ENCODE peak calls at places on chromosomes 12 and 14, in seven cellular contexts. Z is H9, O is IMR-90, I is mesenchymal stem cell, V is neuronal stem cell, Y is mesendoderm, T is H1. X is an unnamed sample.

GRCh38 chr12:77965790-77966189 is 135.1 kb downstream of the NAV3 start:
- DNase-seq in Z (no peak), O (peak; percentile 17), I (no peak), V (no peak), Y (no peak), T (no peak), X (no peak)

GRCh38 chr12:72272731-72273498 is 745 bp downstream of the TRHDE start:
- DNase-seq in Z (peak; percentile 46), O (peak; percentile 58), I (peak; percentile 80), V (peak; percentile 27), Y (peak; percentile 29), T (peak; percentile 67), X (peak; percentile 28)

GRCh38 chr12:15580431-15580830 is 208.8 kb downstream of the EPS8 start:
- DNase-seq in Z (no peak), O (no peak), I (no peak), V (no peak), Y (no peak), T (no peak), X (no peak)

GRCh38 chr14:91364524-91365270 is 52.9 kb downstream of the CCDC88C start:
- DNase-seq in Z (no peak), O (no peak), I (no peak), V (no peak), Y (no peak), T (no peak), X (no peak)

GRCh38 chr12:59097876-59098275 is 177.6 kb upstream of the LRIG3 start:
- DNase-seq in Z (no peak), O (no peak), I (no peak), V (no peak), Y (no peak), T (no peak), X (no peak)

GRCh38 chr12:52216807-52217206 is 16.2 kb upstream of the KRT7 start:
- DNase-seq in Z (no peak), O (no peak), I (no peak), V (no peak), Y (no peak), T (no peak), X (no peak)

GRCh38 chr12:3987571-3987970 is 114.4 kb upstream of the PARP11 start:
- DNase-seq in Z (no peak), O (no peak), I (no peak), V (no peak), Y (no peak), T (no peak), X (no peak)

GRCh38 chr12:8482446-8483080 is 26.8 kb downstream of the CLEC6A start:
- DNase-seq in Z (no peak), O (no peak), I (no peak), V (no peak), Y (peak; percentile 10), T (no peak), X (no peak)

GRCh38 chr14:31207287-31207745 is 277 bp downstream of the HECTD1 start:
- DNase-seq in Z (no peak), O (no peak), I (no peak), V (no peak), Y (no peak), T (no peak), X (peak; percentile 77)

GRCh38 chr14:76793324-76793723 is 19.4 kb downstream of the ANGEL1 start:
- DNase-seq in Z (no peak), O (no peak), I (no peak), V (no peak), Y (no peak), T (no peak), X (no peak)

GRCh38 chr12:2795291-2796186 is 769 bp downstream of the FKBP4 start:
- DNase-seq in Z (peak; percentile 59), O (peak; percentile 41), I (peak; percentile 70), V (peak; percentile 53), Y (peak; percentile 66), T (peak; percentile 77), X (peak; percentile 35)

GRCh38 chr12:55974308-55974724 is 438 bp downstream of the RAB5B start:
- DNase-seq in Z (no peak), O (peak; percentile 45), I (peak; percentile 70), V (no peak), Y (peak; percentile 88), T (no peak), X (peak; percentile 56)

GRCh38 chr12:113162102-113163029 is 12.8 kb downstream of the CFAP73 start:
- DNase-seq in Z (peak; percentile 67), O (peak; percentile 50), I (peak; percentile 60), V (no peak), Y (peak; percentile 50), T (no peak), X (no peak)

GRCh38 chr14:45680531-45680930 is 427.5 kb upstream of the MIS18BP1 start:
- DNase-seq in Z (no peak), O (no peak), I (no peak), V (no peak), Y (no peak), T (no peak), X (no peak)

GRCh38 chr14:105398726-105399440 is 545 bp downstream of the TEX22 start:
- DNase-seq in Z (peak; percentile 51), O (peak; percentile 11), I (no peak), V (no peak), Y (peak; percentile 42), T (peak; percentile 69), X (peak; percentile 37)

GRCh38 chr14:104897286-104898194 is 27.1 kb upstream of the PLD4 start:
- DNase-seq in Z (peak; percentile 24), O (no peak), I (no peak), V (no peak), Y (no peak), T (no peak), X (no peak)

GRCh38 chr12:132139912-132140311 is 4.2 kb downstream of the DDX51 start:
- DNase-seq in Z (no peak), O (no peak), I (no peak), V (no peak), Y (no peak), T (no peak), X (no peak)

GRCh38 chr14:95185452-95186392 is 28.4 kb upstream of the DICER1 start:
- DNase-seq in Z (no peak), O (peak; percentile 19), I (peak; percentile 76), V (no peak), Y (no peak), T (no peak), X (peak; percentile 28)

GRCh38 chr14:70086685-70087379 is 101.9 kb downstream of the SLC8A3 start:
- DNase-seq in Z (peak; percentile 38), O (peak; percentile 54), I (peak; percentile 13), V (no peak), Y (peak; percentile 46), T (no peak), X (peak; percentile 83)

GRCh38 chr14:61730756-61731373 is 31.4 kb upstream of the SNAPC1 start:
- DNase-seq in Z (no peak), O (no peak), I (no peak), V (no peak), Y (no peak), T (no peak), X (no peak)

GRCh38 chr12:46472893-46473633 is 100.5 kb upstream of the SLC38A2 start:
- DNase-seq in Z (no peak), O (peak; percentile 76), I (peak; percentile 68), V (no peak), Y (no peak), T (no peak), X (no peak)

GRCh38 chr12:46470039-46470627 is 97.6 kb upstream of the SLC38A2 start:
- DNase-seq in Z (no peak), O (no peak), I (no peak), V (no peak), Y (no peak), T (no peak), X (peak; percentile 27)

GRCh38 chr12:46470975-46471374 is 98.4 kb upstream of the SLC38A2 start:
- DNase-seq in Z (no peak), O (peak; percentile 67), I (peak; percentile 37), V (no peak), Y (no peak), T (no peak), X (no peak)

GRCh38 chr12:46472144-46472705 is 99.7 kb upstream of the SLC38A2 start:
- DNase-seq in Z (no peak), O (no peak), I (no peak), V (no peak), Y (no peak), T (no peak), X (no peak)

DNA sequence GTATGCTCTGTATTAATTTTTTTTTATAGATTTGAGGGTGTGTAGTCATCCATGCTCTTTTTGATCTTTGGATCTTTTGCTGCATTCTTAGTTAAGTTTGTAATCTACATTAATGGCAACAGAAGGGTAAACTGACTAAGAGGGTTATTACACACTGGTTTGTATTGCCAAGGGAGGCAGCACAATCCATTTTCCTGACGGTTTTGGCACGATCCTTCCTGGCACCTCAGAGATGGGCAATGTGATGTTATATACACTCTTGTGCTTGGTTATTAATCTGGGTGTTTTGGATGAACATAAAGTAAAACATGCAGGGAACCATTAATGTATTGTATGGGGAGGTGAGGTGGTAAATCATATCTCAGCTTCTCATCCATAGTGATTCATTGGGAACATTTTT is 98.8 kb upstream of the SLC38A2 start:
- DNase-seq in Z (no peak), O (no peak), I (no peak), V (no peak), Y (no peak), T (no peak), X (no peak)
- H3K23ac ChIP-seq in Z (no peak overlapping the region), O (peak overlapping the region; percentile 74), I (no peak overlapping the region), V (no peak overlapping the region), Y (no peak overlapping the region), T (no peak overlapping the region), X (no peak overlapping the region)

DNA sequence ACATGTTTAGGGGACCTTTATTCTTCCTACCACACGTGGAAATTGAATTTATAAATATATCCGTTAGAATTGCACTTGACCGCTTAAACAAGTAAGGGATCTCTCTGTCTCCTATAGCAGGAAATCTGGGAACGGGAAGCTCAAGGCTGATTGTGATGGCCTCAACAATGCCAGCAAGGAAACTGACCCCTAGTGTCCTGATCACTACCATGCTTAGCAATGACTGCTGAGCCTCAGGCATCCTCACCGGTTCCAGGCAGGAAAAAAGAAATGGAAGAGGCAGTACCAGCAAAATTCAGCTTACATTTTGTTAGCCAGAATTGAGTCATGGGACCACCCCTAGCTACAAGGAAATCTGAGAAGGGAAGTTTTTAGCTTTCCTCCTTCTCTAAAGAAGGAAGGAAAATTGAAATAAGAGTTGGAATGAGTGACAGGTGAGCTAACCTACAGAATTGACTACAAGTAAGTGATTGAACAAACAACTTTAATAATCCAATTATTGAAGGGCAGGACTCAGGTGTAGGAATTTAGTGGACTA is 43.9 kb upstream of the AMN1 start:
- DNase-seq in Z (peak; percentile 54), O (no peak), I (no peak), V (no peak), Y (peak; percentile 58), T (no peak), X (no peak)
- H3K23ac ChIP-seq in Z (no peak overlapping the region), O (no peak overlapping the region), I (no peak overlapping the region), V (no peak overlapping the region), Y (no peak overlapping the region), T (no peak overlapping the region), X (no peak overlapping the region)

DNA sequence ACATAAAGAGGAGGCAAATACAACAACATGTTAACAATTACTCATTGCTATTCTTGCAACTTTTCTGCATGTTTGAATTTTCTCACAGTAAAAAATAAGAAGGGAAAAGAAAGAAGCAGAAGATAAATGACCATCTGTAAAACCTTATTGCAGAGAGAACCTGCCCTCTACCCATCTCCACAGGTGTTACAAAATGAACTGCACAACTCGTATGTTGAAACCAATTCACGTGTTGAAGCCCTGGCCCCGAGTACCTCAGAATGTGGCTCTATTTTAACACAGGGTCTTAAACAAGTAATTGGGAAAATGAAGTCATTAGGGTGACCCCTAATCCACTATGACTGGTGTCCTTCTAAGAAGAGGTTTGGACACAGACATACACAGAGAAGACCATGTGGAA is 39.5 kb downstream of the FOXN3 start:
- DNase-seq in Z (no peak), O (no peak), I (no peak), V (no peak), Y (no peak), T (no peak), X (no peak)
- H3K23ac ChIP-seq in Z (no peak overlapping the region), O (no peak overlapping the region), I (no peak overlapping the region), V (no peak overlapping the region), Y (no peak overlapping the region), T (no peak overlapping the region), X (no peak overlapping the region)

GRCh38 chr12:470133-470532 is 10.4 kb downstream of the B4GALNT3 start:
- DNase-seq in Z (peak; percentile 25), O (no peak), I (no peak), V (no peak), Y (no peak), T (no peak), X (no peak)
- H3K23ac ChIP-seq in Z (no peak overlapping the region), O (no peak overlapping the region), I (no peak overlapping the region), V (no peak overlapping the region), Y (no peak overlapping the region), T (no peak overlapping the region), X (no peak overlapping the region)